ENCODE peak calls at places on chromosomes 16 and 17, in seven cellular contexts. I is HepG2, R is H1, T is SK-N-SH, U is GM12878, P is K562, B is HCT116. A is an unnamed sample.

GRCh38 chr17:7130626-7131467 is 16.2 kb upstream of the ASGR2 start:
- DNase-seq in I (no peak), R (no peak), T (no peak), U (no peak), P (no peak), B (no peak), A (no peak)

GRCh38 chr16:85716680-85717038 is 27.9 kb upstream of the GINS2 start:
- DNase-seq in I (no peak), R (no peak), T (peak), U (no peak), P (no peak), B (no peak), A (no peak)

GRCh38 chr16:47018223-47018891 is 44.9 kb upstream of the DNAJA2 start:
- DNase-seq in I (peak), R (no peak), T (peak), U (peak), P (peak), B (peak), A (no peak)

GRCh38 chr16:85888405-85889331 is 10.3 kb upstream of the IRF8 start:
- DNase-seq in I (peak), R (no peak), T (no peak), U (peak), P (no peak), B (no peak), A (no peak)

GRCh38 chr17:31085563-31085962 is 9.2 kb upstream of the NF1 start:
- DNase-seq in I (no peak), R (no peak), T (no peak), U (no peak), P (peak), B (no peak), A (no peak)

GRCh38 chr16:57480127-57480753 is 6.1 kb downstream of the DOK4 start:
- DNase-seq in I (peak), R (no peak), T (peak), U (no peak), P (peak), B (no peak), A (no peak)

GRCh38 chr17:1237471-1237870 is 32.8 kb upstream of the BHLHA9 start:
- DNase-seq in I (no peak), R (no peak), T (no peak), U (no peak), P (no peak), B (no peak), A (no peak)

GRCh38 chr16:2487903-2488531 is 13.1 kb downstream of the TBC1D24 start:
- DNase-seq in I (no peak), R (no peak), T (peak), U (no peak), P (no peak), B (no peak), A (no peak)

GRCh38 chr17:12318614-12319266 is 298.1 kb downstream of the MAP2K4 start:
- DNase-seq in I (no peak), R (no peak), T (no peak), U (no peak), P (no peak), B (no peak), A (no peak)

GRCh38 chr17:53490447-53490968 is 332.2 kb upstream of the KIF2B start:
- DNase-seq in I (no peak), R (no peak), T (no peak), U (no peak), P (no peak), B (no peak), A (no peak)

GRCh38 chr17:7651097-7651958 is 602 bp downstream of the ATP1B2 start:
- DNase-seq in I (no peak), R (no peak), T (peak), U (no peak), P (peak), B (no peak), A (no peak)

GRCh38 chr17:18187816-18188761 is 4.5 kb downstream of the ALKBH5 start:
- DNase-seq in I (no peak), R (no peak), T (peak), U (no peak), P (no peak), B (no peak), A (no peak)

GRCh38 chr16:2008631-2009301 is 855 bp downstream of the ZNF598 start:
- DNase-seq in I (peak), R (no peak), T (peak), U (no peak), P (peak), B (no peak), A (no peak)

GRCh38 chr17:81409190-81409935 is 14.1 kb downstream of the BAHCC1 start:
- DNase-seq in I (no peak), R (no peak), T (peak), U (no peak), P (peak), B (no peak), A (no peak)

GRCh38 chr16:56841659-56842058 is 23.3 kb upstream of the SLC12A3 start:
- DNase-seq in I (no peak), R (no peak), T (no peak), U (no peak), P (no peak), B (no peak), A (no peak)

GRCh38 chr16:27686926-27687325 is 137.0 kb downstream of the KATNIP start:
- DNase-seq in I (no peak), R (no peak), T (no peak), U (no peak), P (no peak), B (no peak), A (no peak)

GRCh38 chr16:47523342-47524006 is 62.3 kb downstream of the PHKB start:
- DNase-seq in I (peak), R (no peak), T (no peak), U (peak), P (no peak), B (no peak), A (no peak)

GRCh38 chr16:57801856-57802634 is at the start of gene KIFC3:
- DNase-seq in I (peak), R (no peak), T (peak), U (no peak), P (peak), B (no peak), A (no peak)

GRCh38 chr16:56279132-56279531 is 87.8 kb downstream of the GNAO1 start:
- DNase-seq in I (no peak), R (no peak), T (no peak), U (no peak), P (peak), B (no peak), A (no peak)

GRCh38 chr17:70137451-70138230 is 31.7 kb upstream of the KCNJ2 start:
- DNase-seq in I (no peak), R (no peak), T (no peak), U (peak), P (no peak), B (no peak), A (no peak)

GRCh38 chr16:4327782-4328579 is 12.1 kb downstream of the GLIS2 start:
- DNase-seq in I (peak), R (no peak), T (peak), U (no peak), P (peak), B (no peak), A (no peak)

GRCh38 chr17:79022507-79022991 is 1.4 kb upstream of the C1QTNF1 start:
- DNase-seq in I (no peak), R (no peak), T (no peak), U (no peak), P (no peak), B (no peak), A (no peak)

GRCh38 chr17:19017401-19017800 is 12.8 kb upstream of the FAM83G start:
- DNase-seq in I (no peak), R (no peak), T (no peak), U (no peak), P (no peak), B (no peak), A (no peak)

GRCh38 chr17:59361916-59362810 is 30.7 kb downstream of the YPEL2 start:
- DNase-seq in I (no peak), R (no peak), T (no peak), U (peak), P (no peak), B (no peak), A (no peak)

GRCh38 chr17:75864448-75864871 is 9.3 kb upstream of the WBP2 start:
- DNase-seq in I (no peak), R (no peak), T (peak), U (peak), P (peak), B (no peak), A (no peak)

GRCh38 chr16:49348408-49349176 is 25.0 kb upstream of the C16orf78 start:
- DNase-seq in I (no peak), R (no peak), T (no peak), U (no peak), P (peak), B (peak), A (no peak)

GRCh38 chr16:4788910-4789309 is 765 bp upstream of the SEPTIN12 start:
- DNase-seq in I (no peak), R (no peak), T (no peak), U (no peak), P (no peak), B (no peak), A (no peak)

GRCh38 chr17:50292465-50292864 is 18.2 kb downstream of the TMEM92 start:
- DNase-seq in I (no peak), R (no peak), T (no peak), U (no peak), P (no peak), B (no peak), A (no peak)

GRCh38 chr16:1288813-1289479 is 20.5 kb upstream of the UBE2I start:
- DNase-seq in I (peak), R (no peak), T (no peak), U (no peak), P (no peak), B (no peak), A (no peak)

GRCh38 chr17:48907713-48908046 is 527 bp upstream of the UBE2Z start:
- DNase-seq in I (no peak), R (no peak), T (no peak), U (no peak), P (no peak), B (no peak), A (no peak)

GRCh38 chr16:2835638-2836493 is 5.8 kb downstream of the ZG16B start:
- DNase-seq in I (peak), R (peak), T (no peak), U (no peak), P (no peak), B (peak), A (peak)

GRCh38 chr17:67456103-67456502 is 79.0 kb downstream of the PITPNC1 start:
- DNase-seq in I (no peak), R (no peak), T (no peak), U (no peak), P (no peak), B (no peak), A (no peak)

GRCh38 chr16:52451971-52452421 is 94.9 kb downstream of the TOX3 start:
- DNase-seq in I (peak), R (no peak), T (no peak), U (no peak), P (no peak), B (no peak), A (no peak)

GRCh38 chr17:32266389-32267269 is 997 bp downstream of the RHBDL3 start:
- DNase-seq in I (no peak), R (no peak), T (peak), U (no peak), P (no peak), B (no peak), A (no peak)

GRCh38 chr16:9007177-9007794 is 43.6 kb upstream of the USP7 start:
- DNase-seq in I (no peak), R (no peak), T (no peak), U (no peak), P (peak), B (no peak), A (no peak)

GRCh38 chr16:85171004-85171808 is 58.9 kb upstream of the CIBAR2 start:
- DNase-seq in I (no peak), R (no peak), T (no peak), U (no peak), P (peak), B (no peak), A (no peak)

GRCh38 chr16:84246679-84247077 is 6.9 kb upstream of the KCNG4 start:
- DNase-seq in I (no peak), R (no peak), T (no peak), U (no peak), P (peak), B (no peak), A (no peak)

GRCh38 chr16:63361032-63361624 is 1324.9 kb upstream of the CDH8 start:
- DNase-seq in I (peak), R (no peak), T (peak), U (no peak), P (peak), B (peak), A (peak)

GRCh38 chr16:30009085-30009862 is 1.6 kb downstream of the DOC2A start:
- DNase-seq in I (no peak), R (no peak), T (no peak), U (no peak), P (no peak), B (no peak), A (no peak)

GRCh38 chr16:30007378-30007895 is 3.4 kb downstream of the DOC2A start:
- DNase-seq in I (no peak), R (no peak), T (no peak), U (no peak), P (no peak), B (no peak), A (no peak)

GRCh38 chr16:30011505-30012480 is 966 bp upstream of the DOC2A start:
- DNase-seq in I (no peak), R (no peak), T (no peak), U (no peak), P (no peak), B (no peak), A (no peak)

GRCh38 chr16:30010817-30011504 is at the start of gene DOC2A:
- DNase-seq in I (no peak), R (no peak), T (peak), U (no peak), P (no peak), B (no peak), A (no peak)

GRCh38 chr16:30009990-30010816 is 624 bp downstream of the DOC2A start:
- DNase-seq in I (no peak), R (no peak), T (peak), U (no peak), P (no peak), B (no peak), A (no peak)
- H3K4me3 ChIP-seq in I (peak), R (peak), T (peak), U (peak), P (peak), B (no peak), A (peak)

DNA sequence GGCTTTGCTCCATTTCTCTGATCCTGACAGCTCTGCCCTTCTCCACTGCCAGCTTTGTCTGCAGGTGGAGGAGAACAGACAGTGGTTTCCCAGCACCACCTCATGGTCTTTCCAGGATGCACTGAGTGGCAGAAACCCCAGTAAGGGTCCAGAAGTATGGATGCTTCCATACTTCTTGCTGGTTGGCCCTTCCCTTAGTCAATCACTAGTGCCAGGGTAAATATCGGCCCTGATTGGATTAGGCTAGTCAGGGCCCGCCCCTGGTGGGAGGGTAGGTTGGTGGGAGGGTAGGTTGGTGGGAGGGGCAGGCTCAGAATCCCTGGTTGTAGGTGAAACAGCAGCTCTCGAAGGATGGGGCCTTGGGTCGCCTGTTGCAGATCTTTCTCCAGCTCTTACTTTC is 10.2 kb downstream of the RNF213 start:
- DNase-seq in I (peak), R (peak), T (peak), U (no peak), P (peak), B (no peak), A (peak)
- TF ChIP-seq YY1 in I (no peak), R (no peak), T (no peak), U (no peak), P (no peak), B (no peak), A (no peak)

GRCh38 chr16:13779676-13780075 is 140.3 kb upstream of the ERCC4 start:
- DNase-seq in I (no peak), R (no peak), T (no peak), U (no peak), P (peak), B (no peak), A (no peak)
- H3K4me3 ChIP-seq in I (no peak), R (no peak), T (peak), U (no peak), P (peak), B (no peak), A (no peak)

DNA sequence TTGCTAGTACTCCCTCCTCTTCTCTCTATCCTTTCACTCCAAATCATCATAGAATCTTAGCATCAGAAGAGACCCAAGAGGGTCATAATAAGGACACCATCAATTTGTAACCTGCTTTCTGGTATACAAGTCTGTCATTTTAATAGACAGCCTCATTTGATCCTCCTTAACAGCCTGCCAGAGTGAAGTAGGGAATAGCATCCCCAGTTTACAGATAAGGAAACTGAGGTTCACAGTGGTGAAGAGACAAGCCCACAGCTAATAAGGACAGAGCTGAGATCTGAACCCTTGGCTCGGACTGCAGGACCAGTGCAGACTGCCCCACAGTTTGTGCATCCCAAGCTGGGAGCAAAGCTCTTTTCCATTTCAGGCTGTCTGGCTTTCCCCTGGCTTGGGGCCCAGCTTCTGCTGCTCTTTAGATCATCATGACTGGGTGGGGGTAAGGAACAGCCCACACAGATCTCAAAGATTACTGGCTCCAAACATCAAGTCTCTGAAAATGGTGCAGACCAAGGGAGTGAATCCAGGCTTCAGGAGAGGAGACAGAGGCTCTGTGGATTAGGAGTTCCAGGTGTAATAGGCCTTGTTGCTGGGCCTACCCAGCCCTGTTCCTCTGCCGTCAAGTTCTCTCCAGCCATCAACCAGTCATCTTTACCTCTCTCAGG is 10.3 kb upstream of the IGFBP4 start:
- DNase-seq in I (no peak), R (no peak), T (peak), U (no peak), P (peak), B (no peak), A (no peak)
- TF ChIP-seq YY1 in I (no peak), R (no peak), T (no peak), U (no peak), P (no peak), B (no peak), A (no peak)

DNA sequence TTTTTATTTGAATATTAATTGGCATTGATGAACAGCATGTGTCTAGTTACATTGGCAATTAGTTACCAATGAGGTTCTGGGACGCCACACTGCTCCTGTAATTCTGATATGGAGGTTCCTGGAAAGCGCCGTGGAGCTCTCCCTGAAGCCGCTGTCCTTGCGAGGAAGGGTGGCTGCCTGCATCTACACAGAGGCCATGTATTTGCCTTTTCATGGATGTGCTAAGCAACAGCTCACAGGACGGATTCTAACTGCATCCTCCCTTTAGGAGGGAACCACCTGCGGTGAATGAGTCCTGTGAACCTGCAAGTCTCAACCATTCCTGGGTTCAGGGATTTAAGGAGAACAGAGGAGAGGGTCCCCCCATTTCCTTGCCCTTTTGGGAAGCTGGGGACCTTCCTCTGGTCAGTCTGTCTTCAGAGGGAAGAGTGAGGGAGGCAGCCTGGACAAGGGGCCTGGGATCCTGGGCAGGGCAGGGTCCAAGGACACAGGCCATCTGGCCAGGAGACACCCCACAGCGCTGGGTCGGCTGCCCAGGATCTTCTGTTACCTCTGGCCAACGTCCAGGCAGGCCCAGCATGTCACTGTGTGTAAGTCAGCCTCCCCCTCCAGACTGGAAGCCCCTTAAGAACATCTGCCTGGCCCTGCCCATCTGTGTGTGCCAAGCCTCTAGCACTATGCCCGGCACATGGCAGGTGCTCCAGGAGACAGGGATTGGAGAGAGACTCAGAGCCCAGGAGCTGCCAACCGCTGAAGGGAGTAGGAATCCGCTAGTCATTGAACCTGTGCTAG is 314.1 kb upstream of the TNRC6C start:
- DNase-seq in I (no peak), R (no peak), T (no peak), U (no peak), P (no peak), B (no peak), A (no peak)
- H3K4me3 ChIP-seq in I (no peak), R (no peak), T (no peak), U (no peak), P (no peak), B (no peak), A (no peak)